ENCODE peak calls at places on chromosome 4, in six cellular contexts. One of them, this sample, is unnamed.

GRCh38 chr4:107747748-107748486 is 27.9 kb upstream of the PAPSS1 start:
- DNase-seq in colonic mucosa: no peak
- DNase-seq in CD8-positive, alpha-beta T cell: no peak
- DNase-seq in GM23338: no peak
- DNase-seq in endothelial cell of umbilical vein: no peak
- DNase-seq in lower lobe of right lung: no peak
- DNase-seq in this sample: no peak

GRCh38 chr4:13944095-13944501 is 316.6 kb upstream of the BOD1L1 start:
- DNase-seq in endothelial cell of umbilical vein: no peak
- DNase-seq in lower lobe of right lung: no peak
- DNase-seq in CD8-positive, alpha-beta T cell: no peak
- DNase-seq in colonic mucosa: no peak
- DNase-seq in GM23338: no peak
- DNase-seq in this sample: no peak

GRCh38 chr4:25767877-25768475 is 94.8 kb downstream of the SEL1L3 start:
- DNase-seq in CD8-positive, alpha-beta T cell: no peak
- DNase-seq in lower lobe of right lung: no peak
- DNase-seq in GM23338: peak; percentile 84
- DNase-seq in endothelial cell of umbilical vein: peak; percentile 79
- DNase-seq in colonic mucosa: peak; percentile 33
- DNase-seq in this sample: peak; percentile 66

GRCh38 chr4:15232725-15233597 is 194.9 kb upstream of the C1QTNF7 start:
- DNase-seq in CD8-positive, alpha-beta T cell: no peak
- DNase-seq in colonic mucosa: no peak
- DNase-seq in GM23338: no peak
- DNase-seq in endothelial cell of umbilical vein: peak; percentile 28
- DNase-seq in lower lobe of right lung: no peak
- DNase-seq in this sample: no peak

GRCh38 chr4:183517781-183518180 is 12.9 kb downstream of the ING2 start:
- DNase-seq in GM23338: no peak
- DNase-seq in endothelial cell of umbilical vein: no peak
- DNase-seq in colonic mucosa: no peak
- DNase-seq in lower lobe of right lung: no peak
- DNase-seq in CD8-positive, alpha-beta T cell: no peak
- DNase-seq in this sample: no peak

GRCh38 chr4:121597346-121597934 is 99.3 kb downstream of the ANXA5 start:
- DNase-seq in colonic mucosa: no peak
- DNase-seq in endothelial cell of umbilical vein: no peak
- DNase-seq in CD8-positive, alpha-beta T cell: no peak
- DNase-seq in lower lobe of right lung: no peak
- DNase-seq in GM23338: no peak
- DNase-seq in this sample: no peak

GRCh38 chr4:128979934-128980333 is 113.4 kb downstream of the SCLT1 start:
- DNase-seq in colonic mucosa: no peak
- DNase-seq in endothelial cell of umbilical vein: peak; percentile 72
- DNase-seq in GM23338: no peak
- DNase-seq in CD8-positive, alpha-beta T cell: no peak
- DNase-seq in lower lobe of right lung: no peak
- DNase-seq in this sample: no peak

GRCh38 chr4:182904271-182904761 is 12.9 kb downstream of the DCTD start:
- DNase-seq in CD8-positive, alpha-beta T cell: no peak
- DNase-seq in lower lobe of right lung: no peak
- DNase-seq in endothelial cell of umbilical vein: no peak
- DNase-seq in GM23338: peak; percentile 30
- DNase-seq in colonic mucosa: no peak
- DNase-seq in this sample: no peak

GRCh38 chr4:53558061-53558801 is 33.1 kb downstream of the LNX1 start:
- DNase-seq in endothelial cell of umbilical vein: peak; percentile 88
- DNase-seq in lower lobe of right lung: no peak
- DNase-seq in colonic mucosa: no peak
- DNase-seq in GM23338: peak; percentile 44
- DNase-seq in CD8-positive, alpha-beta T cell: no peak
- DNase-seq in this sample: no peak

GRCh38 chr4:165440415-165440882 is 61.6 kb downstream of the CPE start:
- DNase-seq in CD8-positive, alpha-beta T cell: no peak
- DNase-seq in endothelial cell of umbilical vein: peak; percentile 10
- DNase-seq in colonic mucosa: no peak
- DNase-seq in GM23338: peak; percentile 21
- DNase-seq in lower lobe of right lung: no peak
- DNase-seq in this sample: no peak

GRCh38 chr4:142614621-142615323 is 231.3 kb downstream of the INPP4B start:
- DNase-seq in CD8-positive, alpha-beta T cell: no peak
- DNase-seq in endothelial cell of umbilical vein: no peak
- DNase-seq in colonic mucosa: no peak
- DNase-seq in lower lobe of right lung: no peak
- DNase-seq in GM23338: no peak
- DNase-seq in this sample: no peak

GRCh38 chr4:2924765-2925301 is 38.4 kb downstream of the NOP14 start:
- DNase-seq in endothelial cell of umbilical vein: no peak
- DNase-seq in lower lobe of right lung: peak; percentile 40
- DNase-seq in CD8-positive, alpha-beta T cell: no peak
- DNase-seq in colonic mucosa: no peak
- DNase-seq in GM23338: no peak
- DNase-seq in this sample: peak; percentile 39

GRCh38 chr4:2925496-2925895 is 37.7 kb downstream of the NOP14 start:
- DNase-seq in colonic mucosa: no peak
- DNase-seq in lower lobe of right lung: peak; percentile 20
- DNase-seq in GM23338: no peak
- DNase-seq in CD8-positive, alpha-beta T cell: no peak
- DNase-seq in endothelial cell of umbilical vein: no peak
- DNase-seq in this sample: peak; percentile 37

GRCh38 chr4:2924286-2924685 is 38.9 kb downstream of the NOP14 start:
- DNase-seq in CD8-positive, alpha-beta T cell: no peak
- DNase-seq in lower lobe of right lung: peak; percentile 42
- DNase-seq in colonic mucosa: no peak
- DNase-seq in GM23338: no peak
- DNase-seq in endothelial cell of umbilical vein: no peak
- DNase-seq in this sample: peak; percentile 26

GRCh38 chr4:2923678-2924173 is 39.5 kb downstream of the NOP14 start:
- DNase-seq in CD8-positive, alpha-beta T cell: no peak
- DNase-seq in colonic mucosa: no peak
- DNase-seq in lower lobe of right lung: peak; percentile 40
- DNase-seq in endothelial cell of umbilical vein: no peak
- DNase-seq in GM23338: no peak
- DNase-seq in this sample: peak; percentile 24

GRCh38 chr4:2923141-2923551 is 40.1 kb downstream of the NOP14 start:
- DNase-seq in CD8-positive, alpha-beta T cell: no peak
- DNase-seq in lower lobe of right lung: no peak
- DNase-seq in endothelial cell of umbilical vein: no peak
- DNase-seq in colonic mucosa: no peak
- DNase-seq in GM23338: no peak
- DNase-seq in this sample: peak; percentile 20
- H3K27me3 ChIP-seq in CD8-positive, alpha-beta T cell: no peaks in the 10 kb centered on the region
- H3K27me3 ChIP-seq in lower lobe of right lung: no peaks in the 10 kb centered on the region
- H3K27me3 ChIP-seq in endothelial cell of umbilical vein: no peaks in the 10 kb centered on the region
- H3K27me3 ChIP-seq in colonic mucosa: no peaks in the 10 kb centered on the region
- H3K27me3 ChIP-seq in GM23338: no peaks in the 10 kb centered on the region
- H3K27me3 ChIP-seq in this sample: no peaks in the 10 kb centered on the region

GRCh38 chr4:27861381-27861787 is 1000.7 kb downstream of the STIM2 start:
- DNase-seq in CD8-positive, alpha-beta T cell: no peak
- DNase-seq in endothelial cell of umbilical vein: no peak
- DNase-seq in colonic mucosa: no peak
- DNase-seq in GM23338: peak; percentile 89
- DNase-seq in lower lobe of right lung: no peak
- DNase-seq in this sample: no peak
- TF ChIP-seq CTCF in CD8-positive, alpha-beta T cell: no peak
- TF ChIP-seq CTCF in endothelial cell of umbilical vein: no peak
- TF ChIP-seq CTCF in colonic mucosa: no peak
- TF ChIP-seq CTCF in GM23338: peak; percentile 94
- TF ChIP-seq CTCF in lower lobe of right lung: peak; percentile 34
- TF ChIP-seq CTCF in this sample: no peak

GRCh38 chr4:83456184-83456501 is 285 bp downstream of the MRPS18C start:
- DNase-seq in colonic mucosa: no peak
- DNase-seq in GM23338: no peak
- DNase-seq in CD8-positive, alpha-beta T cell: no peak
- DNase-seq in endothelial cell of umbilical vein: no peak
- DNase-seq in lower lobe of right lung: no peak
- DNase-seq in this sample: no peak
- H3K36me3 ChIP-seq in colonic mucosa: no peaks in the 10 kb centered on the region
- H3K36me3 ChIP-seq in GM23338: peaks cover 18% of the 10 kb centered on the region
- H3K36me3 ChIP-seq in CD8-positive, alpha-beta T cell: peaks cover 9% of the 10 kb centered on the region
- H3K36me3 ChIP-seq in endothelial cell of umbilical vein: peaks cover 12% of the 10 kb centered on the region
- H3K36me3 ChIP-seq in lower lobe of right lung: peaks cover 53% of the 10 kb centered on the region
- H3K36me3 ChIP-seq in this sample: peaks cover 31% of the 10 kb centered on the region

DNA sequence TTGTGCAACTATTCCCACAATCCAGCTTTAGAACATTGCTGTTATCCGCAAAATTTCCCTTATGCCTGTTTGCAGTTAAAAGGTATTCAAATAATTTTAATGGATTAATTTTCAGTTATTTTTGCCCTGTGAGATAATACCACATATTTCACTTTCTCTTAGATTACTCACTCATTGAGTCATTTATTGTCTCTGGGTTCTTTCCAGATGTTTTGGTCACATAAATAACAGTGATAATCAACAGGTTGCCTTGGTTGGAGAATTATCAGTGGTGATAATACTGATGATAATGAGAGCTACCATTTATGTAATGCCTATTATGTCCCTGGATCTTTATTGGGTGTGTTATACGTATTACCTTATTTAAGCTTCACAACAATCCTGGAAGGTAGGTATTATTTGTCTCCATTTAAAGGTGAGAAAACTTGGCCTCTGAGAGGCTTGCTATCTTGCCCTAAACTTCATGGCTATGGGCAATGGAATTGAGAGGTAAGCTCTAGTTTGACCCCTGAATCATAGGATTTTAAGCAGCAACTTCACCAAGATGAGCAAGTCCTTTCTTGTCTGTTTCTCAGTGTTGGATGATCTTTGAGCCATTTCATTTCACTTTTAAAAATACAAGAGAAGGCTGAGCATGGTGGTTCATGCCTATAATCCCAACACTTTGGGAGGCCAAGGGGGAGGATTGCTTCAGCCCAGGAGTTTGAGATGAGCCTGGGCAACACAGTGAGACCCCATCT is 87.4 kb downstream of the KIT start:
- DNase-seq in lower lobe of right lung: no peak
- DNase-seq in endothelial cell of umbilical vein: peak; percentile 13
- DNase-seq in GM23338: no peak
- DNase-seq in CD8-positive, alpha-beta T cell: no peak
- DNase-seq in colonic mucosa: no peak
- DNase-seq in this sample: no peak
- H3K27me3 ChIP-seq in lower lobe of right lung: no peaks in the 10 kb centered on the region
- H3K27me3 ChIP-seq in endothelial cell of umbilical vein: no peaks in the 10 kb centered on the region
- H3K27me3 ChIP-seq in GM23338: no peaks in the 10 kb centered on the region
- H3K27me3 ChIP-seq in CD8-positive, alpha-beta T cell: no peaks in the 10 kb centered on the region
- H3K27me3 ChIP-seq in colonic mucosa: no peaks in the 10 kb centered on the region
- H3K27me3 ChIP-seq in this sample: no peaks in the 10 kb centered on the region

DNA sequence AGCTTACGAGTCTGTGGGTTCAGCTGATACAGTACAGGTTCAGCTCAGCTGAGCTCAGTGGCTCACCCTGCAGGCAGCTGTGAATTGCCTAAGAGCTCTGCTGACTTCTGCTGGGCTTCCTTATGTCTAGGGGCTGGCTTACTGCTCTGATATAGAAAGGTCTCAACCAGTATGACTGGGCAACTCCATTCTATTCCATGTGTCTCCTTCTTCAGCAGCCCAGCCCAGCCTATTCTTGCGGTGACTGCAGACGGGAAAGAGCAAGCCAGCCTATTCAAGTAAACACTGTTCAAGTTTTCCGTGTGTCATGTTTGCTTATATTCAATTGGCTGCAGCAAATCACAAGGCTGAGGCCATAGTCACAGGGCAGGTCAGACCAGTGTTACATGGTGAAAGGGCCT is 615.4 kb upstream of the ZFP42 start:
- DNase-seq in endothelial cell of umbilical vein: no peak
- DNase-seq in CD8-positive, alpha-beta T cell: no peak
- DNase-seq in GM23338: peak; percentile 77
- DNase-seq in colonic mucosa: peak; percentile 29
- DNase-seq in lower lobe of right lung: peak; percentile 52
- DNase-seq in this sample: peak; percentile 54
- TF ChIP-seq CTCF in endothelial cell of umbilical vein: no peak
- TF ChIP-seq CTCF in CD8-positive, alpha-beta T cell: no peak
- TF ChIP-seq CTCF in GM23338: peak; percentile 71
- TF ChIP-seq CTCF in colonic mucosa: peak; percentile 32
- TF ChIP-seq CTCF in lower lobe of right lung: no peak
- TF ChIP-seq CTCF in this sample: peak; percentile 27